ENCODE peak calls at places on chromosomes 4 and X, in nine cellular contexts. C is CD8-positive, alpha-beta T cell; A is H7; P is tibial artery; Y is K562; U is transverse colon; S is H9; G is sigmoid colon; M is fibroblast of lung. N is an unnamed sample. For H3K27me3, the result is how much of the 10 kb centered on the place peaks cover.

GRCh38 chr4:2251795-2252529 is 9.9 kb downstream of the MXD4 start:
- DNase-seq in C (no peak), A (peak), P (peak), Y (no peak), U (peak), S (no peak), G (peak), M (no peak), N (peak)

GRCh38 chr4:125225806-125226205 is 88.9 kb upstream of the FAT4 start:
- DNase-seq in C (no peak), A (no peak), P (no peak), Y (no peak), U (no peak), S (no peak), G (no peak), M (no peak), N (no peak)

GRCh38 chrX:437636-438390 is 51.1 kb upstream of the PPP2R3B start:
- DNase-seq in C (no peak), A (peak), P (no peak), Y (no peak), U (no peak), S (no peak), G (peak), M (no peak), N (no peak)

GRCh38 chr4:3527914-3528876 is 4.0 kb downstream of the LRPAP1 start:
- DNase-seq in C (no peak), A (no peak), P (no peak), Y (no peak), U (no peak), S (no peak), G (peak), M (no peak), N (no peak)

GRCh38 chr4:129218355-129218754 is 122.4 kb downstream of the C4orf33 start:
- DNase-seq in C (no peak), A (no peak), P (no peak), Y (no peak), U (peak), S (no peak), G (no peak), M (peak), N (no peak)

GRCh38 chrX:68196939-68197791 is 236.1 kb downstream of the OPHN1 start:
- DNase-seq in C (no peak), A (peak), P (no peak), Y (peak), U (peak), S (peak), G (no peak), M (peak), N (no peak)

GRCh38 chr4:155353923-155354540 is 22.7 kb downstream of the MAP9 start:
- DNase-seq in C (no peak), A (no peak), P (peak), Y (peak), U (peak), S (peak), G (peak), M (peak), N (no peak)

GRCh38 chr4:80336582-80336981 is 1.1 kb downstream of the CFAP299 start:
- DNase-seq in C (no peak), A (peak), P (no peak), Y (peak), U (peak), S (peak), G (peak), M (peak), N (no peak)

GRCh38 chr4:99658666-99659065 is 1.0 kb upstream of the C4orf54 start:
- DNase-seq in C (no peak), A (no peak), P (no peak), Y (no peak), U (no peak), S (no peak), G (no peak), M (no peak), N (no peak)

GRCh38 chrX:19064175-19064574 is 58.1 kb downstream of the ADGRG2 start:
- DNase-seq in C (no peak), A (no peak), P (no peak), Y (no peak), U (no peak), S (no peak), G (no peak), M (peak), N (no peak)

GRCh38 chrX:133979641-133980230 is 5.7 kb downstream of the GPC3 start:
- DNase-seq in C (no peak), A (no peak), P (no peak), Y (no peak), U (no peak), S (no peak), G (no peak), M (no peak), N (no peak)

GRCh38 chr4:8095956-8096689 is 62.5 kb downstream of the ABLIM2 start:
- DNase-seq in C (no peak), A (no peak), P (no peak), Y (no peak), U (no peak), S (no peak), G (no peak), M (no peak), N (no peak)

GRCh38 chrX:130299279-130300009 is 30.7 kb upstream of the ZNF280C start:
- DNase-seq in C (no peak), A (peak), P (no peak), Y (no peak), U (peak), S (peak), G (no peak), M (no peak), N (no peak)

GRCh38 chrX:13179100-13179499 is 134.7 kb upstream of the FAM9C start:
- DNase-seq in C (no peak), A (no peak), P (no peak), Y (no peak), U (no peak), S (no peak), G (no peak), M (no peak), N (no peak)

GRCh38 chr4:53103489-53103888 is 241.4 kb downstream of the RASL11B start:
- DNase-seq in C (no peak), A (no peak), P (no peak), Y (no peak), U (no peak), S (no peak), G (no peak), M (no peak), N (no peak)

GRCh38 chr4:2860391-2861348 is 17.0 kb downstream of the ADD1 start:
- DNase-seq in C (no peak), A (no peak), P (no peak), Y (peak), U (no peak), S (peak), G (no peak), M (no peak), N (no peak)

GRCh38 chr4:56843421-56843899 is 22.0 kb upstream of the SPINK2 start:
- DNase-seq in C (no peak), A (peak), P (no peak), Y (peak), U (no peak), S (peak), G (no peak), M (peak), N (no peak)

GRCh38 chr4:24806206-24806990 is 11.0 kb downstream of the SOD3 start:
- DNase-seq in C (no peak), A (no peak), P (no peak), Y (no peak), U (no peak), S (no peak), G (no peak), M (no peak), N (no peak)

GRCh38 chr4:117134386-117134785 is 49.0 kb upstream of the TRAM1L1 start:
- DNase-seq in C (no peak), A (peak), P (no peak), Y (no peak), U (no peak), S (peak), G (no peak), M (peak), N (no peak)

GRCh38 chr4:100289980-100290379 is 99.7 kb upstream of the DDIT4L start:
- DNase-seq in C (no peak), A (no peak), P (no peak), Y (no peak), U (no peak), S (no peak), G (no peak), M (no peak), N (no peak)

GRCh38 chr4:107248571-107248970 is 212.5 kb upstream of the DKK2 start:
- DNase-seq in C (no peak), A (no peak), P (no peak), Y (no peak), U (no peak), S (no peak), G (no peak), M (no peak), N (no peak)

GRCh38 chr4:76658231-76659102 is 223.4 kb downstream of the SHROOM3 start:
- DNase-seq in C (no peak), A (no peak), P (no peak), Y (no peak), U (no peak), S (no peak), G (no peak), M (peak), N (no peak)

GRCh38 chrX:13373807-13374187 is 53.9 kb upstream of the ATXN3L start:
- DNase-seq in C (no peak), A (no peak), P (no peak), Y (no peak), U (no peak), S (no peak), G (no peak), M (peak), N (no peak)

GRCh38 chrX:103823591-103823990 is 8.5 kb downstream of the RAB9B start:
- DNase-seq in C (no peak), A (no peak), P (no peak), Y (no peak), U (no peak), S (no peak), G (no peak), M (no peak), N (no peak)

GRCh38 chr4:15956179-15956850 is 6.7 kb downstream of the FGFBP2 start:
- DNase-seq in C (peak), A (peak), P (peak), Y (peak), U (peak), S (peak), G (peak), M (peak), N (peak)

GRCh38 chrX:82125103-82125502 is 923.2 kb downstream of the SH3BGRL start:
- DNase-seq in C (no peak), A (no peak), P (no peak), Y (no peak), U (no peak), S (no peak), G (no peak), M (no peak), N (no peak)

GRCh38 chrX:134634691-134635090 is 23.6 kb downstream of the PLAC1 start:
- DNase-seq in C (no peak), A (no peak), P (no peak), Y (no peak), U (no peak), S (no peak), G (no peak), M (peak), N (no peak)

GRCh38 chrX:47958943-47959342 is 44.8 kb downstream of the ZNF182 start:
- DNase-seq in C (no peak), A (peak), P (no peak), Y (peak), U (no peak), S (peak), G (no peak), M (no peak), N (no peak)

GRCh38 chr4:87044511-87045369 is 109.9 kb downstream of the AFF1 start:
- DNase-seq in C (no peak), A (peak), P (no peak), Y (peak), U (no peak), S (no peak), G (no peak), M (no peak), N (no peak)

GRCh38 chrX:22818061-22818460 is 181.7 kb upstream of the DDX53 start:
- DNase-seq in C (no peak), A (no peak), P (no peak), Y (no peak), U (no peak), S (no peak), G (no peak), M (peak), N (no peak)

GRCh38 chrX:154516655-154517100 is 646 bp upstream of the FAM3A start:
- DNase-seq in C (no peak), A (peak), P (peak), Y (no peak), U (no peak), S (peak), G (peak), M (peak), N (no peak)

GRCh38 chrX:40644821-40645358 is 2.5 kb downstream of the CXorf38 start:
- DNase-seq in C (peak), A (no peak), P (peak), Y (peak), U (peak), S (no peak), G (peak), M (peak), N (peak)

GRCh38 chr4:25030283-25031076 is at the start of gene LGI2:
- DNase-seq in C (no peak), A (peak), P (peak), Y (peak), U (peak), S (peak), G (peak), M (no peak), N (no peak)

GRCh38 chr4:41156574-41156973 is 57.8 kb downstream of the APBB2 start:
- DNase-seq in C (no peak), A (no peak), P (no peak), Y (no peak), U (no peak), S (no peak), G (no peak), M (peak), N (no peak)

GRCh38 chr4:64158648-64159326 is 250.5 kb downstream of the TECRL start:
- DNase-seq in C (no peak), A (no peak), P (peak), Y (peak), U (peak), S (peak), G (no peak), M (peak), N (no peak)

GRCh38 chr4:38382492-38382891 is 281.5 kb upstream of the KLF3 start:
- DNase-seq in C (no peak), A (no peak), P (no peak), Y (peak), U (no peak), S (no peak), G (no peak), M (no peak), N (no peak)

GRCh38 chr4:8045909-8046308 is 106.2 kb upstream of the AFAP1 start:
- DNase-seq in C (no peak), A (no peak), P (no peak), Y (no peak), U (peak), S (no peak), G (no peak), M (no peak), N (no peak)

GRCh38 chr4:138410266-138410665 is 168.1 kb upstream of the SLC7A11 start:
- DNase-seq in C (no peak), A (no peak), P (no peak), Y (no peak), U (no peak), S (no peak), G (no peak), M (no peak), N (no peak)

GRCh38 chr4:173516621-173517612 is 13.1 kb downstream of the HAND2 start:
- DNase-seq in C (no peak), A (peak), P (peak), Y (no peak), U (no peak), S (peak), G (peak), M (no peak), N (no peak)

GRCh38 chr4:41670530-41670929 is 78.0 kb downstream of the PHOX2B start:
- DNase-seq in C (no peak), A (no peak), P (no peak), Y (no peak), U (no peak), S (no peak), G (no peak), M (no peak), N (no peak)

GRCh38 chr4:140497428-140497775 is 691 bp downstream of the MGAT4D start:
- DNase-seq in C (no peak), A (no peak), P (no peak), Y (no peak), U (no peak), S (no peak), G (no peak), M (no peak), N (no peak)

DNA sequence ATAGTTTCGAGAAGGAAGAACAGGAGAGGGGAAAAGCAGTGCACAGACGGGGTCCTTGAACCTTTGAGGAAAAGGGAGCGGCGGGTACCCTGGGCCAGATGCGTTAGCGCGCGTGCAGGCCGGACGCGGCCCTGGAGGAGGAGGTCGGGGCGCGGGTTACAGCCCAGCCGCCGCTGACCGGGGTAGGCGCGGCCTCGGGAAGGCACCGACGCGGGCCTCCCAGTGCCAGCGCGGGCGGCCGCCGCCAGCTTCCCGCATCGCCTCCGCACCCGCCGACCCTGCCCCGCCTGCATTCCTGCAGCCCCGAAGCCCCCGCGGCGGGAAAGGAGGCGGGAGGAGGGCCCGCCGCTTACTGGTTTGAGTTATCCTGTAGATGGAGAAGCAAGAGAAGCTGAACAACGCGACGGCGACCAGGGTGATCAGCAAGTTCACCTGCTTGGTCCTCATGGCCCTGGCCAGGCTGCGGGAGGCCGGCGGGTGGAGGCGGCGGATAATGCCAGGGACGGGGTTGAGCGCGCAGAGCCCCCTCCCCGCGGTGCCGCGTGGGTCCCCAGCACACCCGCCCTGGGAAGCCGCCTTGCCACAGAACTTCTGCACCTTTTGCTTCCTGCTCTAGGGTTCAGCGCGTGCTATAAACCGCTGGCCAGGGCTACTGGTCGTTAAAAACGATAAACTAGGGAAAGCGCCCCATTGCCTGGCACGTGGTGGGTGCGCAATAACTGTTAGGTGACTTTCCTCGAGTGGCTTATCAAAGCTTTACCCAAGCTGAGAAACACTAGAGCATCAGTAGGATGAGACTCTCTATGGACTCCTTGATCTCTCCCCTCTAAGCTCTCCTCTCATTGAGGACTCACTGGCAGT is at the start of gene MGAT4D:
- DNase-seq in C (no peak), A (peak), P (no peak), Y (no peak), U (peak), S (peak), G (no peak), M (no peak), N (no peak)
- H3K27me3 ChIP-seq in C (under half), A (under half), P (under half), Y (under half), U (half or more), S (under half), G (under half), M (under half), N (under half)

GRCh38 chr4:183612329-183613250 is 46.4 kb downstream of the RWDD4 start:
- DNase-seq in C (no peak), A (no peak), P (no peak), Y (no peak), U (no peak), S (no peak), G (no peak), M (no peak), N (no peak)
- H3K27me3 ChIP-seq in C (under half), A (under half), P (under half), Y (under half), U (under half), S (under half), G (under half), M (under half), N (under half)

GRCh38 chr4:37223732-37224131 is 20.8 kb upstream of the NWD2 start:
- DNase-seq in C (no peak), A (no peak), P (no peak), Y (no peak), U (no peak), S (no peak), G (no peak), M (no peak), N (no peak)
- H3K27me3 ChIP-seq in C (under half), A (under half), P (under half), Y (under half), U (under half), S (under half), G (under half), M (under half), N (under half)

GRCh38 chrX:45907776-45908175 is 637.4 kb downstream of the ZNF674 start:
- DNase-seq in C (no peak), A (no peak), P (no peak), Y (peak), U (no peak), S (no peak), G (no peak), M (no peak), N (no peak)

GRCh38 chrX:45900751-45901150 is 644.5 kb downstream of the ZNF674 start:
- DNase-seq in C (no peak), A (no peak), P (no peak), Y (no peak), U (no peak), S (no peak), G (no peak), M (peak), N (no peak)

GRCh38 chrX:45903781-45904201 is 641.4 kb downstream of the ZNF674 start:
- DNase-seq in C (no peak), A (no peak), P (no peak), Y (no peak), U (no peak), S (peak), G (no peak), M (no peak), N (no peak)
- H3K27me3 ChIP-seq in C (under half), A (under half), P (under half), Y (under half), U (under half), S (under half), G (under half), M (under half), N (under half)